ENCODE peak calls at places on chromosome 3, in ten cellular contexts. H is Right ventricle myocardium superior; T is AG04450; Y is NCI-H524 treated with DMSO at 0.1 percent for 48 hours; M is AG04449; B is activated CD4-positive, CD25-positive, alpha-beta regulatory T cell; O is RWPE1; Q is HFFc6; D is H54; L is RWPE2. X is an unnamed sample.
A peak's percentile ranks its signal among the peaks of the same experiment; 100 is the strongest.

GRCh38 chr3:58173029-58173669 is 37.6 kb downstream of the DNASE1L3 start:
- DNase-seq in H (no peak), T (no peak), Y (no peak), M (no peak), B (no peak), O (no peak), Q (no peak), D (no peak), L (no peak), X (no peak)

GRCh38 chr3:14600075-14600474 is 51.5 kb upstream of the CCDC174 start:
- DNase-seq in H (no peak), T (no peak), Y (no peak), M (no peak), B (no peak), O (no peak), Q (no peak), D (no peak), L (no peak), X (no peak)

GRCh38 chr3:12428131-12428530 is 56.1 kb upstream of the TSEN2 start:
- DNase-seq in H (no peak), T (no peak), Y (no peak), M (no peak), B (no peak), O (no peak), Q (no peak), D (no peak), L (no peak), X (no peak)

GRCh38 chr3:153138267-153139210 is 23.5 kb upstream of the RAP2B start:
- DNase-seq in H (peak; percentile 53), T (peak; percentile 80), Y (no peak), M (peak; percentile 79), B (no peak), O (peak; percentile 84), Q (peak; percentile 93), D (no peak), L (peak; percentile 91), X (peak; percentile 89)

GRCh38 chr3:190070623-190071347 is 49.9 kb downstream of the P3H2 start:
- DNase-seq in H (no peak), T (no peak), Y (no peak), M (no peak), B (no peak), O (no peak), Q (no peak), D (no peak), L (no peak), X (no peak)

GRCh38 chr3:182608876-182609275 is 184.4 kb upstream of the ATP11B start:
- DNase-seq in H (no peak), T (no peak), Y (peak; percentile 33), M (no peak), B (no peak), O (no peak), Q (no peak), D (no peak), L (no peak), X (no peak)

GRCh38 chr3:178381555-178381954 is 154.7 kb upstream of the KCNMB2 start:
- DNase-seq in H (no peak), T (no peak), Y (no peak), M (no peak), B (no peak), O (no peak), Q (peak; percentile 29), D (no peak), L (no peak), X (peak; percentile 67)

GRCh38 chr3:105629725-105630124 is 239.1 kb downstream of the CBLB start:
- DNase-seq in H (no peak), T (no peak), Y (no peak), M (no peak), B (no peak), O (no peak), Q (no peak), D (no peak), L (no peak), X (no peak)

GRCh38 chr3:65945480-65945879 is 93.2 kb downstream of the MAGI1 start:
- DNase-seq in H (no peak), T (no peak), Y (no peak), M (no peak), B (no peak), O (no peak), Q (peak; percentile 68), D (no peak), L (no peak), X (peak; percentile 47)

GRCh38 chr3:172201136-172201989 is 162.0 kb downstream of the FNDC3B start:
- DNase-seq in H (peak; percentile 91), T (peak; percentile 86), Y (no peak), M (peak; percentile 69), B (no peak), O (no peak), Q (peak; percentile 46), D (no peak), L (no peak), X (peak; percentile 96)

GRCh38 chr3:186839874-186840641 is 2.5 kb upstream of the ADIPOQ start:
- DNase-seq in H (no peak), T (no peak), Y (no peak), M (no peak), B (no peak), O (no peak), Q (peak; percentile 41), D (no peak), L (no peak), X (peak; percentile 35)

GRCh38 chr3:157070600-157070999 is 89.3 kb downstream of the CCNL1 start:
- DNase-seq in H (no peak), T (no peak), Y (no peak), M (no peak), B (no peak), O (no peak), Q (no peak), D (no peak), L (no peak), X (no peak)

GRCh38 chr3:194486540-194487288 is at the start of gene ATP13A3:
- DNase-seq in H (peak; percentile 93), T (peak; percentile 77), Y (peak; percentile 54), M (no peak), B (peak; percentile 83), O (peak; percentile 94), Q (peak; percentile 77), D (peak; percentile 96), L (peak; percentile 86), X (peak; percentile 64)

GRCh38 chr3:149442845-149443544 is 31.5 kb upstream of the TM4SF4 start:
- DNase-seq in H (no peak), T (no peak), Y (no peak), M (peak; percentile 85), B (no peak), O (peak; percentile 18), Q (peak; percentile 90), D (no peak), L (no peak), X (peak; percentile 62)

GRCh38 chr3:142602630-142603339 is 6.6 kb downstream of the PLS1 start:
- DNase-seq in H (no peak), T (no peak), Y (no peak), M (no peak), B (no peak), O (no peak), Q (no peak), D (no peak), L (no peak), X (no peak)

GRCh38 chr3:24773798-24774197 is 279.1 kb upstream of the THRB start:
- DNase-seq in H (peak; percentile 39), T (peak; percentile 3), Y (peak; percentile 14), M (peak; percentile 5), B (no peak), O (peak; percentile 8), Q (peak; percentile 4), D (peak; percentile 8), L (no peak), X (peak; percentile 18)

GRCh38 chr3:66484106-66484857 is 16.5 kb downstream of the LRIG1 start:
- DNase-seq in H (no peak), T (no peak), Y (no peak), M (no peak), B (no peak), O (no peak), Q (no peak), D (no peak), L (no peak), X (no peak)

GRCh38 chr3:152786977-152787681 is 47.8 kb upstream of the P2RY1 start:
- DNase-seq in H (no peak), T (no peak), Y (no peak), M (no peak), B (no peak), O (no peak), Q (no peak), D (no peak), L (no peak), X (no peak)

GRCh38 chr3:110344487-110344886 is 727.1 kb upstream of the NECTIN3 start:
- DNase-seq in H (no peak), T (no peak), Y (no peak), M (no peak), B (no peak), O (no peak), Q (no peak), D (no peak), L (no peak), X (no peak)

GRCh38 chr3:174439621-174440349 is 419.3 kb upstream of the NAALADL2 start:
- DNase-seq in H (no peak), T (peak; percentile 98), Y (no peak), M (peak; percentile 97), B (no peak), O (peak; percentile 43), Q (peak; percentile 99), D (peak; percentile 4), L (no peak), X (peak; percentile 97)

GRCh38 chr3:125140817-125141595 is 71.5 kb downstream of the SLC12A8 start:
- DNase-seq in H (no peak), T (no peak), Y (no peak), M (no peak), B (no peak), O (no peak), Q (no peak), D (no peak), L (no peak), X (no peak)

GRCh38 chr3:9715764-9716437 is 12.3 kb downstream of the CPNE9 start:
- DNase-seq in H (peak; percentile 78), T (peak; percentile 65), Y (no peak), M (peak; percentile 29), B (no peak), O (peak; percentile 80), Q (peak; percentile 84), D (peak; percentile 89), L (peak; percentile 67), X (peak; percentile 54)

GRCh38 chr3:187880438-187880837 is 135.2 kb upstream of the BCL6 start:
- DNase-seq in H (no peak), T (no peak), Y (no peak), M (no peak), B (no peak), O (no peak), Q (peak; percentile 19), D (no peak), L (no peak), X (no peak)

GRCh38 chr3:157540656-157541055 is 37.4 kb upstream of the VEPH1 start:
- DNase-seq in H (no peak), T (no peak), Y (no peak), M (no peak), B (no peak), O (no peak), Q (no peak), D (no peak), L (no peak), X (no peak)

GRCh38 chr3:184687363-184688049 is 24.4 kb downstream of the MAGEF1 start:
- DNase-seq in H (peak; percentile 66), T (no peak), Y (no peak), M (no peak), B (no peak), O (no peak), Q (no peak), D (no peak), L (no peak), X (no peak)

GRCh38 chr3:48405343-48405881 is 24.5 kb downstream of the PLXNB1 start:
- DNase-seq in H (peak; percentile 41), T (no peak), Y (no peak), M (no peak), B (no peak), O (no peak), Q (no peak), D (no peak), L (peak; percentile 54), X (no peak)

GRCh38 chr3:908839-909238 is 184.0 kb upstream of the CNTN6 start:
- DNase-seq in H (no peak), T (no peak), Y (no peak), M (no peak), B (no peak), O (no peak), Q (no peak), D (no peak), L (no peak), X (no peak)

GRCh38 chr3:149247025-149247710 is 25.5 kb upstream of the CP start:
- DNase-seq in H (no peak), T (no peak), Y (no peak), M (no peak), B (no peak), O (peak; percentile 36), Q (no peak), D (no peak), L (no peak), X (no peak)

X was measured in skeletal muscle cell.